ENCODE peak calls at places on chromosome 11, in six cellular contexts. B is RWPE1, D is putamen, G is endothelial cell, C is left colon, A is GM12865. F is an unnamed sample.

GRCh38 chr11:61733120-61733978 is 19.1 kb upstream of the MYRF start:
- DNase-seq in B (peak; percentile 90), D (peak; percentile 90), G (peak; percentile 80), C (peak; percentile 92), A (peak; percentile 86), F (peak; percentile 74)

GRCh38 chr11:6611092-6612007 is 666 bp downstream of the TAF10 start:
- DNase-seq in B (no peak), D (no peak), G (no peak), C (peak; percentile 63), A (peak; percentile 29), F (no peak)

GRCh38 chr11:66478823-66479740 is 1.2 kb upstream of the DPP3 start:
- DNase-seq in B (peak; percentile 36), D (no peak), G (no peak), C (peak; percentile 67), A (peak; percentile 63), F (peak; percentile 31)

GRCh38 chr11:35785287-35786167 is 123.0 kb downstream of the TRIM44 start:
- DNase-seq in B (no peak), D (no peak), G (no peak), C (no peak), A (peak; percentile 41), F (no peak)

GRCh38 chr11:97570636-97571035 is 1180.8 kb downstream of the JRKL start:
- DNase-seq in B (no peak), D (no peak), G (no peak), C (no peak), A (no peak), F (no peak)

GRCh38 chr11:66020618-66021357 is 5.5 kb downstream of the CATSPER1 start:
- DNase-seq in B (peak; percentile 72), D (no peak), G (no peak), C (no peak), A (no peak), F (peak; percentile 62)

GRCh38 chr11:90770007-90770406 is 547.2 kb upstream of the CHORDC1 start:
- DNase-seq in B (no peak), D (no peak), G (no peak), C (no peak), A (no peak), F (no peak)

GRCh38 chr11:134049303-134049702 is 19.6 kb upstream of the JAM3 start:
- DNase-seq in B (no peak), D (no peak), G (no peak), C (no peak), A (no peak), F (no peak)

GRCh38 chr11:43567396-43567975 is 113.1 kb upstream of the HSD17B12 start:
- DNase-seq in B (peak; percentile 62), D (no peak), G (no peak), C (no peak), A (peak; percentile 59), F (peak; percentile 60)

GRCh38 chr11:76836613-76837291 is 24.0 kb upstream of the ACER3 start:
- DNase-seq in B (no peak), D (no peak), G (no peak), C (peak; percentile 42), A (no peak), F (no peak)

F was measured in LoVo.